ENCODE peak calls at places on chromosome 20, in seven cellular contexts. One of them, this sample, is unnamed.
A peak's percentile ranks its signal among the peaks of the same experiment; 100 is the strongest.

GRCh38 chr20:44615876-44616603 is 33.7 kb downstream of the PKIG start:
- DNase-seq in cardiac muscle cell: no peak
- DNase-seq in nephron progenitor cell: no peak
- DNase-seq in hippocampal formation: peak; percentile 87
- DNase-seq in astrocyte of the spinal cord: no peak
- DNase-seq in GM12864: no peak
- DNase-seq in stromal cell of bone marrow: no peak
- DNase-seq in this sample: no peak

GRCh38 chr20:38649275-38649891 is 47.8 kb downstream of the ARHGAP40 start:
- DNase-seq in cardiac muscle cell: peak; percentile 65
- DNase-seq in nephron progenitor cell: peak; percentile 36
- DNase-seq in hippocampal formation: peak; percentile 38
- DNase-seq in astrocyte of the spinal cord: no peak
- DNase-seq in GM12864: no peak
- DNase-seq in stromal cell of bone marrow: no peak
- DNase-seq in this sample: no peak

GRCh38 chr20:50246367-50247195 is 56.0 kb downstream of the CEBPB start:
- DNase-seq in cardiac muscle cell: no peak
- DNase-seq in nephron progenitor cell: no peak
- DNase-seq in hippocampal formation: no peak
- DNase-seq in astrocyte of the spinal cord: no peak
- DNase-seq in GM12864: no peak
- DNase-seq in stromal cell of bone marrow: no peak
- DNase-seq in this sample: no peak

GRCh38 chr20:38550274-38550673 is 30.7 kb upstream of the ADIG start:
- DNase-seq in cardiac muscle cell: no peak
- DNase-seq in nephron progenitor cell: no peak
- DNase-seq in hippocampal formation: no peak
- DNase-seq in astrocyte of the spinal cord: no peak
- DNase-seq in GM12864: no peak
- DNase-seq in stromal cell of bone marrow: no peak
- DNase-seq in this sample: no peak

GRCh38 chr20:57826731-57827287 is 117.0 kb upstream of the PMEPA1 start:
- DNase-seq in cardiac muscle cell: no peak
- DNase-seq in nephron progenitor cell: no peak
- DNase-seq in hippocampal formation: no peak
- DNase-seq in astrocyte of the spinal cord: no peak
- DNase-seq in GM12864: no peak
- DNase-seq in stromal cell of bone marrow: no peak
- DNase-seq in this sample: no peak

GRCh38 chr20:21125072-21125848 is 622 bp upstream of the KIZ start:
- DNase-seq in cardiac muscle cell: peak; percentile 54
- DNase-seq in nephron progenitor cell: peak; percentile 34
- DNase-seq in hippocampal formation: peak; percentile 58
- DNase-seq in astrocyte of the spinal cord: no peak
- DNase-seq in GM12864: no peak
- DNase-seq in stromal cell of bone marrow: no peak
- DNase-seq in this sample: peak; percentile 65

GRCh38 chr20:47317127-47317895 is 39.2 kb downstream of the ZMYND8 start:
- DNase-seq in cardiac muscle cell: no peak
- DNase-seq in nephron progenitor cell: peak; percentile 13
- DNase-seq in hippocampal formation: peak; percentile 38
- DNase-seq in astrocyte of the spinal cord: peak; percentile 99
- DNase-seq in GM12864: peak; percentile 12
- DNase-seq in stromal cell of bone marrow: peak; percentile 86
- DNase-seq in this sample: peak; percentile 47

GRCh38 chr20:31716351-31716750 is 6.3 kb downstream of the BCL2L1 start:
- DNase-seq in cardiac muscle cell: no peak
- DNase-seq in nephron progenitor cell: no peak
- DNase-seq in hippocampal formation: no peak
- DNase-seq in astrocyte of the spinal cord: no peak
- DNase-seq in GM12864: no peak
- DNase-seq in stromal cell of bone marrow: no peak
- DNase-seq in this sample: no peak

GRCh38 chr20:58852559-58853271 is at the start of gene GNAS:
- DNase-seq in cardiac muscle cell: peak; percentile 82
- DNase-seq in nephron progenitor cell: peak; percentile 75
- DNase-seq in hippocampal formation: no peak
- DNase-seq in astrocyte of the spinal cord: peak; percentile 50
- DNase-seq in GM12864: no peak
- DNase-seq in stromal cell of bone marrow: peak; percentile 27
- DNase-seq in this sample: no peak

GRCh38 chr20:47719625-47720024 is 65.7 kb downstream of the SULF2 start:
- DNase-seq in cardiac muscle cell: no peak
- DNase-seq in nephron progenitor cell: no peak
- DNase-seq in hippocampal formation: no peak
- DNase-seq in astrocyte of the spinal cord: no peak
- DNase-seq in GM12864: no peak
- DNase-seq in stromal cell of bone marrow: no peak
- DNase-seq in this sample: no peak

This sample was measured in NCI-H510A.